ENCODE peak calls at places on chromosomes 3 and 15, in four cellular contexts. One of them, this sample, is unnamed.
A peak's percentile ranks its signal among the peaks of the same experiment; 100 is the strongest.

GRCh38 chr3:38455639-38456430 is 2.1 kb downstream of the ACVR2B start:
- DNase-seq in heart right ventricle: peak; percentile 23
- DNase-seq in neuronal stem cell: no peak
- DNase-seq in AG04450: peak; percentile 3
- DNase-seq in this sample: no peak

GRCh38 chr3:157746391-157746790 is 243.2 kb upstream of the VEPH1 start:
- DNase-seq in AG04450: no peak
- DNase-seq in heart right ventricle: no peak
- DNase-seq in neuronal stem cell: no peak
- DNase-seq in this sample: no peak

GRCh38 chr3:19972056-19972455 is 25.2 kb downstream of the RAB5A start:
- DNase-seq in neuronal stem cell: no peak
- DNase-seq in heart right ventricle: no peak
- DNase-seq in AG04450: no peak
- DNase-seq in this sample: no peak

GRCh38 chr15:76199106-76200082 is 111.9 kb downstream of the ETFA start:
- DNase-seq in heart right ventricle: peak; percentile 76
- DNase-seq in neuronal stem cell: no peak
- DNase-seq in AG04450: peak; percentile 33
- DNase-seq in this sample: no peak

GRCh38 chr15:25670025-25670554 is 193.0 kb downstream of the ATP10A start:
- DNase-seq in neuronal stem cell: peak; percentile 62
- DNase-seq in heart right ventricle: peak; percentile 78
- DNase-seq in AG04450: no peak
- DNase-seq in this sample: no peak

GRCh38 chr15:94083467-94083991 is 147.8 kb upstream of the MCTP2 start:
- DNase-seq in heart right ventricle: no peak
- DNase-seq in neuronal stem cell: no peak
- DNase-seq in AG04450: peak; percentile 29
- DNase-seq in this sample: no peak

GRCh38 chr3:159169828-159170227 is 368.0 kb downstream of the MFSD1 start:
- DNase-seq in AG04450: peak; percentile 45
- DNase-seq in neuronal stem cell: no peak
- DNase-seq in heart right ventricle: no peak
- DNase-seq in this sample: no peak

GRCh38 chr15:89155656-89156055 is 65.7 kb downstream of the RLBP1 start:
- DNase-seq in neuronal stem cell: no peak
- DNase-seq in heart right ventricle: peak; percentile 56
- DNase-seq in AG04450: no peak
- DNase-seq in this sample: no peak

GRCh38 chr3:58835075-58835474 is 168.5 kb upstream of the FAM3D start:
- DNase-seq in AG04450: no peak
- DNase-seq in heart right ventricle: no peak
- DNase-seq in neuronal stem cell: no peak
- DNase-seq in this sample: no peak

GRCh38 chr3:101995371-101996046 is 146.2 kb downstream of the NFKBIZ start:
- DNase-seq in neuronal stem cell: no peak
- DNase-seq in AG04450: no peak
- DNase-seq in heart right ventricle: no peak
- DNase-seq in this sample: no peak

GRCh38 chr15:89665449-89666146 is 10.3 kb upstream of the KIF7 start:
- DNase-seq in AG04450: no peak
- DNase-seq in heart right ventricle: peak; percentile 61
- DNase-seq in neuronal stem cell: peak; percentile 56
- DNase-seq in this sample: peak; percentile 84

GRCh38 chr3:58041182-58041825 is 33.1 kb downstream of the FLNB start:
- DNase-seq in heart right ventricle: no peak
- DNase-seq in AG04450: no peak
- DNase-seq in neuronal stem cell: no peak
- DNase-seq in this sample: no peak

GRCh38 chr15:29259233-29259632 is 10.4 kb downstream of the NSMCE3 start:
- DNase-seq in AG04450: no peak
- DNase-seq in heart right ventricle: no peak
- DNase-seq in neuronal stem cell: no peak
- DNase-seq in this sample: no peak

GRCh38 chr3:8319935-8320634 is 181.5 kb upstream of the LMCD1 start:
- DNase-seq in heart right ventricle: no peak
- DNase-seq in neuronal stem cell: no peak
- DNase-seq in AG04450: peak; percentile 8
- DNase-seq in this sample: no peak

GRCh38 chr3:197317250-197317963 is 19.0 kb upstream of the DLG1 start:
- DNase-seq in neuronal stem cell: no peak
- DNase-seq in heart right ventricle: no peak
- DNase-seq in AG04450: no peak
- DNase-seq in this sample: no peak

GRCh38 chr15:92277776-92278175 is 115.9 kb upstream of the ST8SIA2 start:
- DNase-seq in neuronal stem cell: no peak
- DNase-seq in AG04450: no peak
- DNase-seq in heart right ventricle: peak; percentile 8
- DNase-seq in this sample: no peak

GRCh38 chr3:15726881-15727280 is 70.9 kb downstream of the ANKRD28 start:
- DNase-seq in AG04450: no peak
- DNase-seq in heart right ventricle: no peak
- DNase-seq in neuronal stem cell: no peak
- DNase-seq in this sample: no peak

GRCh38 chr3:180358179-180358578 is 243.8 kb upstream of the TTC14 start:
- DNase-seq in AG04450: peak; percentile 3
- DNase-seq in heart right ventricle: no peak
- DNase-seq in neuronal stem cell: no peak
- DNase-seq in this sample: no peak

GRCh38 chr3:50211930-50212329 is 6.9 kb downstream of the SLC38A3 start:
- DNase-seq in neuronal stem cell: no peak
- DNase-seq in heart right ventricle: no peak
- DNase-seq in AG04450: no peak
- DNase-seq in this sample: no peak

GRCh38 chr3:149421764-149422163 is 44.3 kb upstream of the TM4SF1 start:
- DNase-seq in AG04450: no peak
- DNase-seq in neuronal stem cell: no peak
- DNase-seq in heart right ventricle: no peak
- DNase-seq in this sample: no peak

GRCh38 chr15:68230157-68231100 is 901 bp upstream of the CLN6 start:
- DNase-seq in heart right ventricle: no peak
- DNase-seq in AG04450: no peak
- DNase-seq in neuronal stem cell: no peak
- DNase-seq in this sample: no peak

GRCh38 chr3:149589332-149589731 is 68.5 kb downstream of the WWTR1 start:
- DNase-seq in neuronal stem cell: no peak
- DNase-seq in heart right ventricle: no peak
- DNase-seq in AG04450: no peak
- DNase-seq in this sample: no peak

GRCh38 chr15:67820992-67821783 is 4.1 kb upstream of the SKOR1 start:
- DNase-seq in neuronal stem cell: no peak
- DNase-seq in heart right ventricle: peak; percentile 67
- DNase-seq in AG04450: no peak
- DNase-seq in this sample: peak; percentile 76

GRCh38 chr15:58398053-58398452 is 33.7 kb upstream of the LIPC start:
- DNase-seq in AG04450: no peak
- DNase-seq in neuronal stem cell: no peak
- DNase-seq in heart right ventricle: no peak
- DNase-seq in this sample: no peak

GRCh38 chr15:98174286-98174685 is 213.8 kb downstream of the ARRDC4 start:
- DNase-seq in neuronal stem cell: no peak
- DNase-seq in AG04450: no peak
- DNase-seq in heart right ventricle: no peak
- DNase-seq in this sample: no peak

GRCh38 chr15:40845511-40846284 is 1.9 kb downstream of the SPINT1 start:
- DNase-seq in neuronal stem cell: no peak
- DNase-seq in AG04450: no peak
- DNase-seq in heart right ventricle: no peak
- DNase-seq in this sample: peak; percentile 39

GRCh38 chr3:153144779-153145178 is 17.2 kb upstream of the RAP2B start:
- DNase-seq in AG04450: no peak
- DNase-seq in neuronal stem cell: no peak
- DNase-seq in heart right ventricle: no peak
- DNase-seq in this sample: no peak

GRCh38 chr3:50194903-50195500 is 3.6 kb downstream of the GNAT1 start:
- DNase-seq in heart right ventricle: no peak
- DNase-seq in neuronal stem cell: no peak
- DNase-seq in AG04450: no peak
- DNase-seq in this sample: no peak

GRCh38 chr3:187677604-187678003 is 7.4 kb upstream of the SST start:
- DNase-seq in heart right ventricle: no peak
- DNase-seq in neuronal stem cell: no peak
- DNase-seq in AG04450: no peak
- DNase-seq in this sample: no peak

GRCh38 chr3:186969607-186970006 is 39.3 kb downstream of the ST6GAL1 start:
- DNase-seq in neuronal stem cell: no peak
- DNase-seq in heart right ventricle: no peak
- DNase-seq in AG04450: no peak
- DNase-seq in this sample: no peak

GRCh38 chr15:43518073-43518761 is 809 bp downstream of the MAP1A start:
- DNase-seq in heart right ventricle: peak; percentile 17
- DNase-seq in neuronal stem cell: no peak
- DNase-seq in AG04450: no peak
- DNase-seq in this sample: no peak

GRCh38 chr3:61250784-61251173 is 473 bp downstream of the FHIT start:
- DNase-seq in neuronal stem cell: no peak
- DNase-seq in heart right ventricle: peak; percentile 33
- DNase-seq in AG04450: no peak
- DNase-seq in this sample: no peak

GRCh38 chr3:133467780-133468179 is 67.9 kb downstream of the BFSP2 start:
- DNase-seq in heart right ventricle: no peak
- DNase-seq in neuronal stem cell: no peak
- DNase-seq in AG04450: no peak
- DNase-seq in this sample: no peak

GRCh38 chr3:197465996-197466549 is 89.7 kb downstream of the BDH1 start:
- DNase-seq in AG04450: no peak
- DNase-seq in neuronal stem cell: no peak
- DNase-seq in heart right ventricle: no peak
- DNase-seq in this sample: no peak

GRCh38 chr3:46076606-46077005 is 49.3 kb upstream of the XCR1 start:
- DNase-seq in neuronal stem cell: no peak
- DNase-seq in AG04450: no peak
- DNase-seq in heart right ventricle: no peak
- DNase-seq in this sample: no peak

GRCh38 chr3:108182339-108182738 is 39.9 kb downstream of the IFT57 start:
- DNase-seq in neuronal stem cell: no peak
- DNase-seq in heart right ventricle: no peak
- DNase-seq in AG04450: no peak
- DNase-seq in this sample: no peak

GRCh38 chr15:37134699-37135131 is 34.4 kb upstream of the MEIS2 start:
- DNase-seq in heart right ventricle: no peak
- DNase-seq in neuronal stem cell: no peak
- DNase-seq in AG04450: no peak
- DNase-seq in this sample: no peak

DNA sequence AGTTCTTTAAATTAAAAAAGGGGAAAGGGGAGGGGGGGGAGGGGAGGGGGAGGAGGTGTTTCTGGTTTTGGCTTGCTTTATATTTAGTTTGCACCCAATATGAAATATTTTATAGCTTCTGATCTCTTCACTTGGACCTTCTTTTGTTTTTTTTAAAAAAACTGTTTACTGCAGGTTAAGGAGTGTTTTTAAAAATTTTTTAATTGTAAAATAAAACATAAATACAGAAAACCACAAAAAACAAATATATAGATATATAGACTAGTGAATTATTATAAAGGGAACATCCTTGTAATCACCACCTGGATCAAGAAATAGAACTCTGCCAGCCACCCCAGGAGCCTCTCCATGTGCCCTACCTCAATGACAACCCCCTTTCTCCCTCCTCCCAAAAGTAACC is 861 bp upstream of the MYLK start:
- DNase-seq in neuronal stem cell: no peak
- DNase-seq in AG04450: no peak
- DNase-seq in heart right ventricle: no peak
- DNase-seq in this sample: no peak
- H3K4me3 ChIP-seq in neuronal stem cell: no peak overlapping the region
- H3K4me3 ChIP-seq in AG04450: peak overlapping the region; percentile 87
- H3K4me3 ChIP-seq in heart right ventricle: no peak overlapping the region
- H3K4me3 ChIP-seq in this sample: no peak overlapping the region

DNA sequence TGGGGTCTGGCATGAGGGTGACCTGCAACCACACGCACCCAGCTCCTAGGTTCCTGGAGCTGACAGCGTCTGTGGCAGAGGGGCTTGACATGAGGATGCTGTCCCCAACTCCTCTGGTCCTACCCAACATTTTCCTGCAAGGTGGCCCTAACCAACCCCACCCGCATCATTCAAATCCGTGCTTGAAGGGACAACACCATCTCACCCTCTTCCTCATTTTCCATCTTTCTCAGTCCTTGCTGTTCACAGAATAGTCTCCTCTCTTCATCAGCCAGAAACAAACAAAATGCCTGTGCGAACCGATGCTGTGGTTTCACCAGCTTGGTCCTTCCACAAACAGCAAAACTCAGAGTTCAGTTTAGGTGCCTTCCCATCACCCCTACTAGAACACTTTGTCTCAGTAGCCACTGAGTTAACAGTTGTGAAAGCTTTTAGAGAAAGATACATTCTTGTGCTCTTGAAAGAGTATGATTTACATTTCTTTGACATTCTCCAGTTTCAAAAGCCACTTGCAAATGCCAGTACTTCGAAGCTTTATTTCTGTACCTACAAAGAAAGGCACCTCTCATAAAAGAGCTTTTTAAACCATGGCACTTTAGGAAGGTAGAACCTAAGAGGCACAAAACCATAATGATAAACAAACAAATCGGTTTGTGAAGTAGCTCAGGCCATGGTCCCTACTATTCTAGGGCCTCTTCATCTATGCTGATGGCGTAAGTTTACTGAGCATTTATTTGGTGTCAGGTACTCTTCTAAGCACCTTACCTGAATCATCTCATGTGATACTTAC is 360.1 kb downstream of the SHQ1 start:
- DNase-seq in AG04450: no peak
- DNase-seq in heart right ventricle: no peak
- DNase-seq in neuronal stem cell: no peak
- DNase-seq in this sample: no peak
- H3K4me3 ChIP-seq in AG04450: no peak overlapping the region
- H3K4me3 ChIP-seq in heart right ventricle: no peak overlapping the region
- H3K4me3 ChIP-seq in neuronal stem cell: no peak overlapping the region
- H3K4me3 ChIP-seq in this sample: no peak overlapping the region

GRCh38 chr15:100690032-100690785 is 87.8 kb downstream of the ASB7 start:
- DNase-seq in neuronal stem cell: no peak
- DNase-seq in heart right ventricle: no peak
- DNase-seq in AG04450: no peak
- DNase-seq in this sample: no peak
- H3K4me3 ChIP-seq in neuronal stem cell: no peak overlapping the region
- H3K4me3 ChIP-seq in heart right ventricle: no peak overlapping the region
- H3K4me3 ChIP-seq in AG04450: no peak overlapping the region
- H3K4me3 ChIP-seq in this sample: no peak overlapping the region

GRCh38 chr15:100881573-100882336 is 2.1 kb downstream of the ALDH1A3 start:
- DNase-seq in heart right ventricle: no peak
- DNase-seq in AG04450: no peak
- DNase-seq in neuronal stem cell: no peak
- DNase-seq in this sample: no peak
- H3K4me3 ChIP-seq in heart right ventricle: no peak overlapping the region
- H3K4me3 ChIP-seq in AG04450: peak overlapping the region; percentile 4
- H3K4me3 ChIP-seq in neuronal stem cell: peak overlapping the region; percentile 34
- H3K4me3 ChIP-seq in this sample: no peak overlapping the region

GRCh38 chr15:47184003-47184404 is 533.3 kb upstream of the SEMA6D start:
- DNase-seq in AG04450: no peak
- DNase-seq in neuronal stem cell: peak; percentile 31
- DNase-seq in heart right ventricle: peak; percentile 5
- DNase-seq in this sample: peak; percentile 63
- H3K4me3 ChIP-seq in AG04450: peak overlapping the region; percentile 46
- H3K4me3 ChIP-seq in neuronal stem cell: peak overlapping the region; percentile 85
- H3K4me3 ChIP-seq in heart right ventricle: peak overlapping the region; percentile 59
- H3K4me3 ChIP-seq in this sample: peak overlapping the region; percentile 22

This sample was measured in spleen.